ENCODE peak calls at places on chromosome 6, in six cellular contexts. I is sciatic nerve; Q is activated T-cell treated with anti-CD3 and anti-CD28 coated beads, Interleukin-2, amount 50 U/mL, for 72 hours; A is endothelial cell; S is dorsolateral prefrontal cortex; O is HCEC 1CT. T is an unnamed sample.

GRCh38 chr6:53943410-53943809 is 148.6 kb downstream of the LRRC1 start:
- DNase-seq in I (no peak), Q (no peak), A (no peak), S (no peak), O (no peak), T (no peak)

GRCh38 chr6:82906489-82906888 is 159.2 kb downstream of the UBE3D start:
- DNase-seq in I (no peak), Q (no peak), A (no peak), S (no peak), O (peak; percentile 57), T (no peak)

GRCh38 chr6:33709605-33710295 is 1.8 kb downstream of the UQCC2 start:
- DNase-seq in I (no peak), Q (no peak), A (no peak), S (no peak), O (no peak), T (no peak)

GRCh38 chr6:80725156-80725930 is 618.9 kb downstream of the BCKDHB start:
- DNase-seq in I (no peak), Q (no peak), A (no peak), S (no peak), O (no peak), T (no peak)

GRCh38 chr6:163572612-163573011 is 158.1 kb downstream of the QKI start:
- DNase-seq in I (no peak), Q (no peak), A (no peak), S (no peak), O (peak; percentile 17), T (peak; percentile 96)

GRCh38 chr6:1619666-1620503 is 10.2 kb downstream of the FOXC1 start:
- DNase-seq in I (peak; percentile 78), Q (peak; percentile 39), A (peak; percentile 52), S (no peak), O (no peak), T (no peak)

GRCh38 chr6:158686791-158687381 is 37.0 kb downstream of the SYTL3 start:
- DNase-seq in I (no peak), Q (peak; percentile 29), A (no peak), S (no peak), O (no peak), T (no peak)

GRCh38 chr6:19289408-19289967 is 547.7 kb upstream of the ID4 start:
- DNase-seq in I (no peak), Q (no peak), A (no peak), S (no peak), O (no peak), T (no peak)

GRCh38 chr6:114085206-114085605 is 114.3 kb upstream of the HDAC2 start:
- DNase-seq in I (no peak), Q (no peak), A (no peak), S (no peak), O (peak; percentile 23), T (no peak)

GRCh38 chr6:106528521-106528920 is 100.8 kb downstream of the RTN4IP1 start:
- DNase-seq in I (no peak), Q (no peak), A (no peak), S (no peak), O (no peak), T (no peak)

GRCh38 chr6:170177383-170178265 is 113.3 kb downstream of the DLL1 start:
- DNase-seq in I (no peak), Q (no peak), A (no peak), S (no peak), O (no peak), T (no peak)

GRCh38 chr6:148835920-148836441 is 89.2 kb downstream of the UST start:
- DNase-seq in I (no peak), Q (peak; percentile 49), A (no peak), S (no peak), O (peak; percentile 91), T (no peak)

GRCh38 chr6:5260661-5261544 is at the start of the genes FARS2 and LYRM4:
- DNase-seq in I (peak; percentile 94), Q (peak; percentile 92), A (peak; percentile 87), S (peak; percentile 84), O (peak; percentile 82), T (peak; percentile 94)

GRCh38 chr6:35357671-35358070 is 15.3 kb downstream of the PPARD start:
- DNase-seq in I (no peak), Q (no peak), A (no peak), S (no peak), O (no peak), T (no peak)

GRCh38 chr6:117917176-117917575 is 10.1 kb downstream of the SLC35F1 start:
- DNase-seq in I (no peak), Q (no peak), A (no peak), S (no peak), O (no peak), T (no peak)

GRCh38 chr6:141401168-141401567 is 731.6 kb upstream of the GJE1 start:
- DNase-seq in I (no peak), Q (no peak), A (no peak), S (no peak), O (peak; percentile 9), T (no peak)

GRCh38 chr6:111872521-111873177 is 603 bp downstream of the FYN start:
- DNase-seq in I (peak; percentile 72), Q (peak; percentile 59), A (no peak), S (no peak), O (peak; percentile 34), T (peak; percentile 19)

GRCh38 chr6:14037402-14038277 is 79.9 kb upstream of the CD83 start:
- DNase-seq in I (no peak), Q (no peak), A (no peak), S (no peak), O (peak; percentile 85), T (no peak)

GRCh38 chr6:106084106-106084963 is 1.8 kb upstream of the PRDM1 start:
- DNase-seq in I (no peak), Q (no peak), A (peak; percentile 77), S (no peak), O (peak; percentile 95), T (peak; percentile 42)

GRCh38 chr6:93678841-93679454 is 259.6 kb upstream of the EPHA7 start:
- DNase-seq in I (no peak), Q (no peak), A (no peak), S (no peak), O (no peak), T (no peak)

GRCh38 chr6:52617087-52617486 is 40.2 kb upstream of the TRAM2 start:
- DNase-seq in I (no peak), Q (no peak), A (no peak), S (no peak), O (no peak), T (no peak)

GRCh38 chr6:170068496-170068895 is 222.4 kb downstream of the DLL1 start:
- DNase-seq in I (peak; percentile 35), Q (no peak), A (no peak), S (no peak), O (no peak), T (no peak)

GRCh38 chr6:42423244-42423643 is 28.5 kb downstream of the TRERF1 start:
- DNase-seq in I (no peak), Q (peak; percentile 78), A (no peak), S (no peak), O (no peak), T (no peak)

GRCh38 chr6:11346516-11346915 is 114.0 kb upstream of the NEDD9 start:
- DNase-seq in I (no peak), Q (no peak), A (no peak), S (no peak), O (no peak), T (no peak)

GRCh38 chr6:114194362-114195343 is 148.2 kb downstream of the HS3ST5 start:
- DNase-seq in I (no peak), Q (no peak), A (no peak), S (no peak), O (no peak), T (peak; percentile 1)

GRCh38 chr6:166586424-166587156 is at the start of gene RAMACL:
- DNase-seq in I (no peak), Q (peak; percentile 57), A (no peak), S (no peak), O (no peak), T (peak; percentile 87)

GRCh38 chr6:1390071-1390804 is 862 bp downstream of the FOXF2 start:
- DNase-seq in I (no peak), Q (no peak), A (peak; percentile 47), S (no peak), O (peak; percentile 44), T (no peak)

GRCh38 chr6:84967389-84967788 is 203.0 kb upstream of the TBX18 start:
- DNase-seq in I (no peak), Q (no peak), A (peak; percentile 10), S (no peak), O (peak; percentile 46), T (peak; percentile 33)

GRCh38 chr6:134480593-134480992 is 162.7 kb upstream of the SGK1 start:
- DNase-seq in I (no peak), Q (no peak), A (no peak), S (no peak), O (peak; percentile 1), T (no peak)

GRCh38 chr6:34093854-34094430 is 51.9 kb downstream of the GRM4 start:
- DNase-seq in I (no peak), Q (no peak), A (no peak), S (no peak), O (no peak), T (no peak)

GRCh38 chr6:28446818-28447511 is 3.7 kb upstream of the ZSCAN23 start:
- DNase-seq in I (no peak), Q (peak; percentile 9), A (peak; percentile 19), S (no peak), O (no peak), T (no peak)

GRCh38 chr6:78953798-78954197 is 86.4 kb downstream of the IRAK1BP1 start:
- DNase-seq in I (no peak), Q (no peak), A (no peak), S (no peak), O (no peak), T (no peak)

GRCh38 chr6:160431231-160431630 is 83.1 kb downstream of the SLC22A3 start:
- DNase-seq in I (no peak), Q (no peak), A (no peak), S (no peak), O (peak; percentile 83), T (no peak)

GRCh38 chr6:123771126-123771525 is 32.5 kb upstream of the NKAIN2 start:
- DNase-seq in I (no peak), Q (no peak), A (no peak), S (no peak), O (no peak), T (no peak)

GRCh38 chr6:34305982-34306702 is 57.3 kb upstream of the SMIM29 start:
- DNase-seq in I (peak; percentile 72), Q (no peak), A (no peak), S (no peak), O (no peak), T (peak; percentile 73)

GRCh38 chr6:90896165-90896549 is 309.3 kb upstream of the MAP3K7 start:
- DNase-seq in I (no peak), Q (no peak), A (no peak), S (no peak), O (no peak), T (no peak)

GRCh38 chr6:158358450-158359077 is 46.3 kb downstream of the TULP4 start:
- DNase-seq in I (no peak), Q (no peak), A (no peak), S (no peak), O (no peak), T (no peak)

GRCh38 chr6:33236852-33237251 is 28.6 kb downstream of the RING1 start:
- DNase-seq in I (no peak), Q (no peak), A (no peak), S (no peak), O (no peak), T (no peak)

GRCh38 chr6:128822271-128822670 is 60.7 kb upstream of the LAMA2 start:
- DNase-seq in I (no peak), Q (no peak), A (no peak), S (no peak), O (peak; percentile 72), T (no peak)

GRCh38 chr6:42200035-42200434 is 5.3 kb upstream of the GUCA1B start:
- DNase-seq in I (no peak), Q (no peak), A (no peak), S (no peak), O (peak; percentile 97), T (no peak)

T was measured in K562.